ENCODE peak calls at places on chromosomes 1 and 21, in five cellular contexts. S, G, N, H and D are unnamed samples. For H3K36me3 and H3K4me1, the result is how much of the 10 kb centered on the place peaks cover.

GRCh38 chr1:231039161-231040018 is 664 bp downstream of the FAM89A start:
- DNase-seq in S (peak), G (no peak), N (peak), H (peak), D (peak)

GRCh38 chr21:29477941-29478340 is 179.2 kb downstream of the BACH1 start:
- DNase-seq in S (peak), H (no peak), G (no peak), N (peak), D (no peak)

GRCh38 chr1:18201997-18202719 is 94.6 kb downstream of the IGSF21 start:
- DNase-seq in N (no peak), S (no peak), H (no peak), G (no peak), D (no peak)

GRCh38 chr1:101237229-101237837 is 514 bp downstream of the S1PR1 start:
- DNase-seq in S (peak), N (peak), H (no peak), G (no peak), D (no peak)

GRCh38 chr1:208298593-208299233 is 54.5 kb upstream of the PLXNA2 start:
- DNase-seq in S (no peak), G (no peak), H (peak), N (no peak), D (peak)

GRCh38 chr1:2050482-2050792 is 226 bp downstream of the PRKCZ start:
- DNase-seq in S (no peak), N (no peak), G (no peak), H (no peak), D (no peak)

GRCh38 chr1:95023399-95024050 is 49.2 kb downstream of the ALG14 start:
- DNase-seq in G (no peak), N (peak), H (no peak), S (peak), D (no peak)

GRCh38 chr1:203273206-203273868 is 32.0 kb upstream of the BTG2 start:
- DNase-seq in G (peak), S (peak), N (peak), H (peak), D (peak)

GRCh38 chr1:57422271-57423134 is 1.4 kb downstream of the DAB1 start:
- DNase-seq in G (no peak), S (peak), N (peak), H (no peak), D (peak)

GRCh38 chr1:156689960-156690672 is 12.9 kb upstream of the NES start:
- DNase-seq in S (no peak), N (peak), H (no peak), G (no peak), D (no peak)

GRCh38 chr1:160028426-160028825 is 3.4 kb downstream of the PIGM start:
- DNase-seq in N (no peak), S (no peak), H (no peak), G (no peak), D (no peak)

GRCh38 chr1:81142099-81142776 is 658.5 kb upstream of the ADGRL2 start:
- DNase-seq in N (peak), H (no peak), S (peak), G (no peak), D (no peak)

GRCh38 chr1:167054946-167055630 is 35.1 kb downstream of the GPA33 start:
- DNase-seq in G (no peak), S (no peak), N (no peak), H (no peak), D (no peak)

GRCh38 chr1:27116210-27116609 is 38.7 kb downstream of the SLC9A1 start:
- DNase-seq in N (peak), H (peak), G (no peak), S (no peak), D (no peak)

GRCh38 chr1:57966751-57967406 is 543.0 kb upstream of the DAB1 start:
- DNase-seq in G (no peak), N (no peak), H (no peak), S (no peak), D (no peak)

GRCh38 chr1:52191395-52191965 is 49.6 kb downstream of the ZFYVE9 start:
- DNase-seq in H (no peak), N (peak), G (no peak), S (no peak), D (no peak)

GRCh38 chr1:184329962-184330868 is 56.6 kb upstream of the C1orf21 start:
- DNase-seq in G (no peak), N (peak), H (peak), S (no peak), D (peak)

GRCh38 chr1:117013310-117013850 is 11.8 kb downstream of the CD101 start:
- DNase-seq in H (no peak), N (no peak), G (no peak), S (no peak), D (no peak)

GRCh38 chr1:15992582-15993500 is 11.2 kb upstream of the SRARP start:
- DNase-seq in N (no peak), S (no peak), G (no peak), H (no peak), D (no peak)

GRCh38 chr1:188027613-188028012 is 1198.9 kb downstream of the PLA2G4A start:
- DNase-seq in G (no peak), N (peak), H (no peak), S (peak), D (no peak)

GRCh38 chr1:29269356-29269755 is 33.0 kb downstream of the PTPRU start:
- DNase-seq in H (no peak), N (no peak), S (no peak), G (no peak), D (no peak)

GRCh38 chr21:45994086-45994661 is 12.6 kb downstream of the COL6A1 start:
- DNase-seq in S (no peak), G (peak), H (no peak), N (no peak), D (peak)

GRCh38 chr1:5742801-5743200 is 249.4 kb downstream of the NPHP4 start:
- DNase-seq in S (no peak), N (no peak), G (no peak), H (no peak), D (no peak)

GRCh38 chr1:232805269-232806070 is at the start of gene MAP10:
- DNase-seq in N (peak), H (peak), S (peak), G (peak), D (peak)

GRCh38 chr21:33028759-33029511 is 3.2 kb downstream of the OLIG2 start:
- DNase-seq in G (no peak), H (no peak), S (no peak), N (peak), D (no peak)

GRCh38 chr1:208731976-208732821 is 488.0 kb upstream of the PLXNA2 start:
- DNase-seq in G (no peak), N (no peak), H (no peak), S (no peak), D (no peak)

GRCh38 chr1:185632659-185633428 is 101.3 kb upstream of the HMCN1 start:
- DNase-seq in H (no peak), S (peak), N (peak), G (no peak), D (no peak)

GRCh38 chr1:162006081-162006480 is 17.6 kb downstream of the OLFML2B start:
- DNase-seq in N (no peak), S (no peak), H (no peak), G (no peak), D (no peak)

GRCh38 chr1:162010175-162010506 is 13.5 kb downstream of the OLFML2B start:
- DNase-seq in G (no peak), H (no peak), N (no peak), S (no peak), D (no peak)

GRCh38 chr1:162009501-162010174 is 14.0 kb downstream of the OLFML2B start:
- DNase-seq in G (peak), S (no peak), N (no peak), H (no peak), D (no peak)

GRCh38 chr1:162008799-162009198 is 14.9 kb downstream of the OLFML2B start:
- DNase-seq in H (no peak), S (no peak), G (no peak), N (no peak), D (no peak)

GRCh38 chr1:162007485-162007884 is 16.2 kb downstream of the OLFML2B start:
- DNase-seq in S (no peak), H (no peak), N (no peak), G (no peak), D (no peak)
- TF ChIP-seq CTCF in S (no peak), H (no peak), N (no peak), G (no peak), D (no peak)

GRCh38 chr1:119962296-119962968 is 66.1 kb upstream of the ADAM30 start:
- DNase-seq in G (no peak), H (no peak), S (peak), N (peak), D (no peak)
- H3K36me3 ChIP-seq in G (under half), H (under half), S (under half), N (under half), D (under half)

GRCh38 chr1:199155166-199156033 is 516.6 kb downstream of the PTPRC start:
- DNase-seq in S (no peak), N (no peak), G (no peak), H (no peak), D (no peak)

GRCh38 chr1:199149591-199149990 is 510.8 kb downstream of the PTPRC start:
- DNase-seq in N (no peak), S (no peak), G (no peak), H (no peak), D (no peak)

GRCh38 chr1:199150764-199151163 is 511.9 kb downstream of the PTPRC start:
- DNase-seq in S (no peak), G (no peak), H (no peak), N (no peak), D (no peak)

GRCh38 chr1:199151634-199152429 is 513.0 kb downstream of the PTPRC start:
- DNase-seq in H (no peak), S (no peak), N (no peak), G (no peak), D (no peak)

GRCh38 chr1:199152676-199153075 is 513.8 kb downstream of the PTPRC start:
- DNase-seq in H (no peak), S (no peak), N (no peak), G (no peak), D (no peak)
- H3K4me1 ChIP-seq in H (under half), S (under half), N (under half), G (under half), D (under half)

GRCh38 chr1:61930246-61930645 is 188.0 kb downstream of the PATJ start:
- DNase-seq in N (no peak), S (no peak), H (no peak), G (no peak), D (no peak)
- TF ChIP-seq CTCF in N (no peak), S (no peak), H (no peak), G (no peak), D (no peak)

DNA sequence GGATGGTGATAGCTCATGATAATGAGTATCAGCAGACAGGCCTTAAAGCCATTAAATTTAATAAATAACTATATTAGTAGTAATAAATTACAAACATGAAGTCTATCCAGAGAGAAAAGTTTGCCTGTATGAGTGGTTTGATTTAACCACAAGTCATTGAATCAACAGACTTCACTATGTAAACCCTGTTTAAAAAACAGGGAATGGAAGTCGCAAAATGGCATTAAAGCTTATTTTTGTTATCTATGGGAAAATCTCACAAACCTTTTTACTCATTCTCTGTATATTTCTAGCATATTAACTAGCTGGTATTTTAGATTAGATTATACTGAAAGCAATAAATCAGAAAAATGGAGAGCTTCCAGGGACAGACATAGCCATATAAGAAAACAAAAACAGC is 45.3 kb downstream of the SASS6 start:
- DNase-seq in H (no peak), G (no peak), S (no peak), N (no peak), D (no peak)
- H3K36me3 ChIP-seq in H (under half), G (under half), S (under half), N (under half), D (under half)

GRCh38 chr1:212942679-212943392 is 7.5 kb upstream of the VASH2 start:
- DNase-seq in G (no peak), H (no peak), N (peak), S (no peak), D (no peak)

GRCh38 chr1:212937034-212937433 is 13.3 kb upstream of the VASH2 start:
- DNase-seq in H (no peak), S (no peak), N (no peak), G (no peak), D (no peak)

GRCh38 chr1:212935387-212935981 is 14.9 kb upstream of the VASH2 start:
- DNase-seq in N (no peak), S (no peak), G (no peak), H (no peak), D (no peak)

GRCh38 chr1:212941452-212941851 is 8.9 kb upstream of the VASH2 start:
- DNase-seq in G (no peak), H (no peak), N (no peak), S (no peak), D (no peak)

DNA sequence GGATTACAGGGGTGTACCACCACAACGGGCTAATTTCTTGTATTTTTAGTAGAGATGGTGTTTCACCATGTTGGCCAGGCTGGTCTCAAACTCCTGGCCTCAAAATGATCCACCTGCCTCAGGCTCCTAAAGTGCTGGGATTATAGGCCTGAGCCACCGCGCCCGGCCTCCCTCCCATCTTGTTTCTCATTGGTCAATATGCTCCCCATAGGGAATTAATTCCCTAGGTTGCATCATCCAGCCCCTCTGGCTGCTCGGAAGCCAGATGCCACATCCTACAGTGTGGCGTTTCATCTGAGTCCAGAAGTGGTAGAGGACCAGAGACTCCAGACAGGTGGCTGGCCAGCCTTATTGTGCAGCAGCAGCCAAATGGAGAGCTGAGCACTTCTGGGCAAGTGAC is 11.5 kb upstream of the VASH2 start:
- DNase-seq in N (no peak), G (no peak), S (no peak), H (no peak), D (no peak)
- H3K4me1 ChIP-seq in N (under half), G (under half), S (under half), H (under half), D (under half)

DNA sequence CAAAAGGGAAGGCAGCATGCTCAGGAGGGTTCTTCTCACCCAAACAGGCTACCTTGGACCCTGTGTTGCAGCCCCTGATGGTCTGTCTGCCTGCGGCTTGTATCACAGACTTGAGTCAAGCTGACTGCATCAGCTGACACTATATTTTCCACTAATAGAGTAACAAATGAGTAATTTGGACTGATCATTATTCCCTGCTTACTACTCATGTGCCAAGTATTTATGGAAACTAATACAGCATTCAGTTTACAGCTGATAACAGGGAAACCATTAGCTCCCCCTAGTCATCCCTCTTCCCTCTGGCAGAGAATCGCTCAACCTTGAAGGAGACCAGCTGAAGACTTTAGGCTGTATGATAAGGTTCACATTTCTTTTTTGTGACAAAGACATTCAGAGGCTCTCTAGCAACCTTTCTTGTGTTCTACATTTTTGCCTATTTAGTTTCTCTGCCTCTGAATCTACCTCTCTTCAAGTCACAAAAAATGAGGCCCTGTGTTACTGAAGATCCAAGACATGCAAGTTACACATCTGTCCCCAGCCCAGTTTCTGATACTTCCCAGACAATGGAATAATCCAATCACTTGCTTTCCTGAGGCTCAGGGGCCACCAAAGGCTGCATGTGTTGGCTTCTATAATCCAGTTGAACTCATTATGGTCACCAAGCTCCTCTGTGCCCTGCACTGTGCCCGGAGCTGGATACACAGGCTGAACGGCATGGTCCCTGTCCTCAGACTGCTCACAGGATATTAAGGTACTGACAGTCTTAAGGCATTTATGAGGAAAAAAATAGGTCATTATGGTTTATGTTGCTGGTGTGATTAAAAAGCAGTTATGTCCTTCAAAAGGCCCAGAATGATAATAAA is 116.8 kb upstream of the SYT6 start:
- DNase-seq in H (no peak), G (no peak), S (no peak), N (no peak), D (no peak)
- TF ChIP-seq CTCF in H (no peak), G (no peak), S (no peak), N (no peak), D (no peak)

DNA sequence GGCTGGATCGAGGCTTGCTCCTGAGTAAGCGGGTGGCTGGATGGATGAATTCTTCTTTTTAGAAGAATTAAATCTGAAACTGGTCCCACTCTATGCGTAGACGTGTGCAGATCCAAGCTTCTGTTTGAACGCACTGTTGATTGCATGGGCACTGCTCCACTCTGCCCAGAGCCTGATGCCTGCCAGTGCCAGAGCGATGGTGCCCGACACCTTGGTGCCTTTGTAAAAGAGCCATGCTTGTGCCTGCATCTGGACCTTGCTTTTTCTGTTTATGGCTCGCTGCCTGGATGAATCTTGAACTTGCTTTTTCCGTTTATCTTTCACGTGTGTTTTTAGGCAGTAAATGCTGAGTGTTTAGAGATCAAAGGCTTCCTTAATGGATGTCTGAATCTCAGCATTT is 15.0 kb upstream of the PWP2 start:
- DNase-seq in N (no peak), H (no peak), S (no peak), G (no peak), D (peak)
- H3K36me3 ChIP-seq in N (under half), H (under half), S (under half), G (half or more), D (under half)

GRCh38 chr1:205444931-205445652 is 10.8 kb downstream of the BLACAT1 start:
- DNase-seq in N (peak), S (no peak), G (peak), H (peak), D (no peak)
- H3K4me1 ChIP-seq in N (under half), S (under half), G (under half), H (under half), D (under half)